ENCODE peak calls at places on chromosomes 4 and X, in four cellular contexts. A is astrocyte of the spinal cord, O is fibroblast of lung, T is progenitor cell of endocrine pancreas. F is an unnamed sample.

GRCh38 chr4:129140521-129140920 is 44.6 kb downstream of the C4orf33 start:
- DNase-seq in T (no peak), O (peak), A (peak), F (no peak)

GRCh38 chr4:54941994-54942552 is 183.3 kb downstream of the KDR start:
- DNase-seq in A (no peak), O (no peak), T (no peak), F (no peak)

GRCh38 chr4:110361921-110362320 is 114.0 kb upstream of the ENPEP start:
- DNase-seq in A (peak), O (no peak), T (no peak), F (peak)

GRCh38 chr4:108991929-108992328 is 229.1 kb upstream of the ETNPPL start:
- DNase-seq in A (peak), O (peak), T (no peak), F (peak)

GRCh38 chr4:102007959-102008425 is 217.5 kb downstream of the BANK1 start:
- DNase-seq in A (no peak), T (no peak), O (no peak), F (no peak)

GRCh38 chrX:24025741-24026402 is 1.1 kb downstream of the KLHL15 start:
- DNase-seq in O (peak), A (peak), T (no peak), F (no peak)

GRCh38 chr4:38681283-38682066 is 17.5 kb downstream of the KLF3 start:
- DNase-seq in T (no peak), O (peak), A (peak), F (no peak)

GRCh38 chr4:75011131-75011795 is 78.3 kb downstream of the PARM1 start:
- DNase-seq in A (no peak), T (no peak), O (no peak), F (no peak)

GRCh38 chr4:2667428-2667827 is 88.7 kb downstream of the TNIP2 start:
- DNase-seq in A (peak), T (no peak), O (peak), F (no peak)

GRCh38 chr4:124641715-124642380 is 70.7 kb downstream of the ANKRD50 start:
- DNase-seq in A (peak), O (peak), T (no peak), F (peak)

GRCh38 chr4:7854211-7854610 is 85.5 kb downstream of the AFAP1 start:
- DNase-seq in T (no peak), O (no peak), A (no peak), F (no peak)

GRCh38 chr4:78002260-78002659 is 54.9 kb upstream of the FRAS1 start:
- DNase-seq in T (no peak), O (no peak), A (peak), F (peak)

GRCh38 chrX:136425996-136426395 is 61.8 kb upstream of the BRS3 start:
- DNase-seq in O (no peak), A (no peak), T (no peak), F (no peak)

GRCh38 chr4:88106205-88106604 is 52.2 kb downstream of the ABCG2 start:
- DNase-seq in T (no peak), O (peak), A (peak), F (no peak)

GRCh38 chrX:5233830-5234229 is 994.8 kb downstream of the NLGN4X start:
- DNase-seq in O (no peak), T (no peak), A (no peak), F (no peak)

GRCh38 chr4:71857713-71858451 is 74.0 kb upstream of the GC start:
- DNase-seq in A (no peak), O (no peak), T (peak), F (no peak)

GRCh38 chr4:147863808-147864472 is 132.1 kb downstream of the ARHGAP10 start:
- DNase-seq in T (no peak), A (no peak), O (peak), F (no peak)

GRCh38 chrX:66021758-66022741 is 17.8 kb downstream of the VSIG4 start:
- DNase-seq in A (no peak), O (no peak), T (no peak), F (no peak)

GRCh38 chr4:168784786-168785461 is 225.1 kb downstream of the CBR4 start:
- DNase-seq in A (peak), O (no peak), T (no peak), F (peak)

GRCh38 chr4:133156556-133156955 is 7.5 kb downstream of the PCDH10 start:
- DNase-seq in A (no peak), T (no peak), O (no peak), F (no peak)

GRCh38 chrX:13142891-13143290 is 98.5 kb upstream of the FAM9C start:
- DNase-seq in A (no peak), O (no peak), T (no peak), F (no peak)

GRCh38 chr4:177519481-177520270 is 77.4 kb upstream of the AGA start:
- DNase-seq in T (no peak), A (no peak), O (no peak), F (peak)

GRCh38 chr4:898869-899555 is 33.1 kb downstream of the GAK start:
- DNase-seq in O (no peak), T (no peak), A (no peak), F (no peak)

GRCh38 chr4:108646706-108647105 is 3.7 kb upstream of the OSTC start:
- DNase-seq in O (no peak), T (no peak), A (no peak), F (no peak)

GRCh38 chr4:978957-979701 is 5.8 kb upstream of the DGKQ start:
- DNase-seq in O (peak), T (no peak), A (no peak), F (no peak)

GRCh38 chrX:105706041-105706440 is 116.3 kb upstream of the NRK start:
- DNase-seq in O (peak), A (no peak), T (no peak), F (no peak)

GRCh38 chr4:52841707-52842456 is 20.2 kb upstream of the RASL11B start:
- DNase-seq in O (peak), A (peak), T (no peak), F (peak)

GRCh38 chr4:63528592-63528991 is 880.7 kb downstream of the TECRL start:
- DNase-seq in A (no peak), O (no peak), T (no peak), F (no peak)

GRCh38 chrX:9659571-9660195 is 106.0 kb downstream of the GPR143 start:
- DNase-seq in T (no peak), A (peak), O (no peak), F (no peak)

DNA sequence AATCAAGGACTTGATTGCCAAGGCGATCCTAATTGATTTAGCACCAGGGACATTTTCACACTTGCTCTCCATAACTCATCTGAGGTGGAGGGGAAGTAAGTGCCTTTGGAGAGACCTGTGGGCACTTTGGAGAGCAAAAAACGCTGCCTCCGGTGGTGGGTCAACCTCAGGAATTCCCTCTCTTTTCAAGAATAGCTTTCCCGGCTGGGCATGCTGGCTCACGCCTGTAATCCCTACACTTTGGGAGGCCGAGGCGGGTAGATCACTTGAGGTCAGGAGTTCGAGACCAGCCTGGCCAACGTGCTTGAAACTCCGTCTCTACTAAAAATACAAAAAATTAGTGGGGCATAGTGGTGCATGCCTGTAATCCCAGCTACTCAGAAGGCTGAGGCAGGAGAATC is 49.2 kb downstream of the PRPS1 start:
- DNase-seq in O (peak), T (no peak), A (peak), F (no peak)
- TF ChIP-seq CTCF in O (no peak), T (no peak), A (no peak), F (no peak)

GRCh38 chr4:99949999-99950912 is at the start of gene H2AZ1:
- DNase-seq in O (peak), A (peak), T (peak), F (peak)
- TF ChIP-seq CTCF in O (no peak), A (no peak), T (no peak), F (no peak)

GRCh38 chrX:153400146-153401132 is 711 bp downstream of the PNMA6E start:
- DNase-seq in T (no peak), A (no peak), O (no peak), F (no peak)
- TF ChIP-seq CTCF in T (peak), A (peak), O (peak), F (peak)

GRCh38 chrX:123013141-123013540 is 170.9 kb upstream of the GRIA3 start:
- DNase-seq in A (no peak), O (no peak), T (no peak), F (no peak)
- TF ChIP-seq CTCF in A (no peak), O (no peak), T (no peak), F (no peak)

DNA sequence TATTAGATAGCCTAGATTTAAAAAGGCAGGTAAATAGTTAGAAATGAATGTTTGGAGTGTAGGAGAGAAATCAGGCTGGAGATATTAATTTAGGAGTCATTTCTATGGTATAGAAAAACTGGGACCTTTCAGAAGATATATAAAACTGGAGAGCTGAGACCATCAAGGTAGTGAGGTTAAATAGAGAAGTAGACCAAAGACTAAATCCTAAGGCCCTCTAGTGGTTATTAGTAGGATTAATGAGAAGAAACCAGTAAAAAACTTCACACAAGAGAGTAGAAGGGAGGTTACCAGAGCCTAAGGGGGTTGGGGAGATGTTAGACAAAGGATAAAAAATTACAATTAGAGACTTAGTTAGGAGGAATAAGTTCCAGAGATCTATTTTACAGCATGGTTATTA is 351.0 kb upstream of the SPANXN1 start:
- DNase-seq in O (no peak), T (no peak), A (no peak), F (no peak)
- TF ChIP-seq CTCF in O (no peak), T (peak), A (no peak), F (no peak)

DNA sequence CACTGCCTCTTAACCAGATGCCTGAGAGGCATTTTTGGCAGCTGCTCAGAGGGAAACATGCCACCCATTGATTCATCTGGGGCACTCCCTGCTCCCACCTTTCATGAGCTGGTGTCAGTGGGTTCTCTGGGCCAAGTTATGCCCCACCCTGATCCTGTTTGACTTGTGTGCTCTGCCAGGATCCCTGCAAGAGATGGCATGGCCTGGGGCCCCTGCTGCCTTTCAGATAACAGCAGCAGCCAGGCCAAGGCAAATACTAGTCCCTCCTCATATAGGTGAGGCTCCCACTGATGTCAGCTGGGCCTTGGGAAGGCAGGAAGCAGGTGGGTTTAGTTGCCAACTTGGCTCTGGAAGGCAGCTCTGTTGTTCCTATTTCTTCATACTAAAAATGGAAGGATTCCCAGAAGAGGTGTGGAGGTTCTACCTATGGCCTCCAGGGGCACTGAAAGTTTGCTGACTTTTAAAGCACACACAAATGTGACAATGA is 192.9 kb upstream of the RBPJ start:
- DNase-seq in A (no peak), O (no peak), T (no peak), F (no peak)
- TF ChIP-seq CTCF in A (no peak), O (no peak), T (peak), F (no peak)